ENCODE peak calls at places on chromosomes 2 and 18, in four cellular contexts. C, E, S and Q are unnamed samples.

GRCh38 chr2:220279840-220280239 is 652.4 kb downstream of the SLC4A3 start:
- DNase-seq in C (peak; percentile 63), E (no peak), S (no peak), Q (no peak)

GRCh38 chr2:119483395-119483753 is 40.9 kb downstream of the SCTR start:
- DNase-seq in C (no peak), E (no peak), S (no peak), Q (no peak)

GRCh38 chr18:7025194-7025593 is 92.4 kb downstream of the LAMA1 start:
- DNase-seq in C (no peak), E (no peak), S (no peak), Q (no peak)

GRCh38 chr2:58515827-58516574 is 274.9 kb upstream of the FANCL start:
- DNase-seq in C (no peak), E (no peak), S (peak; percentile 37), Q (no peak)

GRCh38 chr2:157874997-157875719 is 972 bp downstream of the ACVR1 start:
- DNase-seq in C (peak; percentile 93), E (no peak), S (peak; percentile 64), Q (peak; percentile 46)

GRCh38 chr2:199757466-199757865 is 93.5 kb downstream of the FTCDNL1 start:
- DNase-seq in C (no peak), E (no peak), S (no peak), Q (no peak)

GRCh38 chr2:212549463-212549862 is 10.9 kb upstream of the ERBB4 start:
- DNase-seq in C (no peak), E (no peak), S (no peak), Q (no peak)

GRCh38 chr2:225040862-225041209 is 1.4 kb downstream of the DOCK10 start:
- DNase-seq in C (peak; percentile 9), E (no peak), S (no peak), Q (no peak)

GRCh38 chr2:120402508-120402907 is 56.6 kb downstream of the INHBB start:
- DNase-seq in C (no peak), E (no peak), S (no peak), Q (no peak)

GRCh38 chr2:218984239-218985020 is 554 bp downstream of the FEV start:
- DNase-seq in C (no peak), E (no peak), S (peak; percentile 58), Q (peak; percentile 58)

GRCh38 chr2:236663671-236664101 is 94.1 kb downstream of the ACKR3 start:
- DNase-seq in C (peak; percentile 41), E (no peak), S (no peak), Q (no peak)

GRCh38 chr2:128300151-128300550 is 18.5 kb downstream of the HS6ST1 start:
- DNase-seq in C (no peak), E (no peak), S (no peak), Q (no peak)
- H3K18ac ChIP-seq in C (peak overlapping the region; percentile 42), E (no peak overlapping the region), S (no peak overlapping the region), Q (no peak overlapping the region)

DNA sequence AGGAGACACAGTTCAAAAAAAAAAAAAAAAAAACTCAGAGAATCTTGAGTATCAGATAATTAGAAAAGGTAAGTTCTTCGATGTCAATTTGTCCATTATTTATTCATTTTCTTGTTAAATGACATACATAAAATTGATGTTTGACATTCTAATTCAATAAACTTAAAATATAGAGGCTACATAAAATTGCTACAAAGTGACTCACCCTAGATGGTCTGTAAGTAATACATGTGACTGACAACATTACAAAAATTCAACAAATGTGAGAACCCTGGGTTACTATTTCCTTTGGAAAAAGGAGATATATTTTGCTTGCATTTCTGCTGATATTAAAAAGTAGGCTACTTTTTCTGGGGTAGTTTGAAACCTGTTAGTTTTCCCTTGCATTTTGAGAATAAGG is 106.4 kb downstream of the DSEL start:
- DNase-seq in C (peak; percentile 31), E (no peak), S (no peak), Q (no peak)
- H4K5ac ChIP-seq in C (no peak overlapping the region), E (no peak overlapping the region), S (no peak overlapping the region), Q (no peak overlapping the region)

GRCh38 chr2:9887513-9887912 is 44.2 kb downstream of the TAF1B start:
- DNase-seq in C (no peak), E (no peak), S (no peak), Q (no peak)

GRCh38 chr2:9879455-9880194 is 36.4 kb downstream of the TAF1B start:
- DNase-seq in C (no peak), E (no peak), S (no peak), Q (no peak)

GRCh38 chr2:9884436-9884835 is 41.2 kb downstream of the TAF1B start:
- DNase-seq in C (no peak), E (no peak), S (peak; percentile 53), Q (no peak)

GRCh38 chr2:9885036-9885684 is 41.9 kb downstream of the TAF1B start:
- DNase-seq in C (peak; percentile 59), E (no peak), S (no peak), Q (no peak)

GRCh38 chr2:9883897-9884296 is 40.6 kb downstream of the TAF1B start:
- DNase-seq in C (no peak), E (no peak), S (no peak), Q (no peak)
- H3K4ac ChIP-seq in C (no peak overlapping the region), E (no peak overlapping the region), S (no peak overlapping the region), Q (no peak overlapping the region)

GRCh38 chr2:241965931-241966412 is 96.4 kb downstream of the RTP5 start:
- DNase-seq in C (peak; percentile 95), E (no peak), S (peak; percentile 84), Q (peak; percentile 42)
- H3K18ac ChIP-seq in C (no peak overlapping the region), E (no peak overlapping the region), S (no peak overlapping the region), Q (no peak overlapping the region)